ENCODE peak calls at places on chromosome 22, in six cellular contexts. One of them, this sample, is unnamed.

GRCh38 chr22:36430863-36431262 is 43.1 kb upstream of the MYH9 start:
- DNase-seq in gastrocnemius medialis: no peak
- DNase-seq in PC-3: peak
- DNase-seq in GM06990: no peak
- DNase-seq in heart left ventricle: no peak
- DNase-seq in MM.1S: no peak
- DNase-seq in this sample: peak

GRCh38 chr22:49536571-49537131 is 291.0 kb downstream of the BRD1 start:
- DNase-seq in PC-3: no peak
- DNase-seq in GM06990: no peak
- DNase-seq in gastrocnemius medialis: no peak
- DNase-seq in MM.1S: no peak
- DNase-seq in heart left ventricle: peak
- DNase-seq in this sample: no peak

GRCh38 chr22:49439373-49439772 is 388.3 kb downstream of the BRD1 start:
- DNase-seq in gastrocnemius medialis: no peak
- DNase-seq in heart left ventricle: no peak
- DNase-seq in MM.1S: no peak
- DNase-seq in GM06990: no peak
- DNase-seq in PC-3: no peak
- DNase-seq in this sample: no peak

GRCh38 chr22:49155039-49155808 is 672.4 kb downstream of the BRD1 start:
- DNase-seq in PC-3: no peak
- DNase-seq in GM06990: no peak
- DNase-seq in gastrocnemius medialis: no peak
- DNase-seq in MM.1S: no peak
- DNase-seq in heart left ventricle: peak
- DNase-seq in this sample: no peak

GRCh38 chr22:36569999-36570398 is 41.0 kb upstream of the EIF3D start:
- DNase-seq in MM.1S: no peak
- DNase-seq in GM06990: no peak
- DNase-seq in PC-3: no peak
- DNase-seq in heart left ventricle: no peak
- DNase-seq in gastrocnemius medialis: no peak
- DNase-seq in this sample: peak

GRCh38 chr22:44145544-44145943 is 35.2 kb upstream of the PARVG start:
- DNase-seq in gastrocnemius medialis: no peak
- DNase-seq in GM06990: no peak
- DNase-seq in heart left ventricle: peak
- DNase-seq in PC-3: no peak
- DNase-seq in MM.1S: no peak
- DNase-seq in this sample: no peak

GRCh38 chr22:36385491-36386350 is 2.0 kb downstream of the MYH9 start:
- DNase-seq in heart left ventricle: no peak
- DNase-seq in PC-3: peak
- DNase-seq in gastrocnemius medialis: peak
- DNase-seq in MM.1S: peak
- DNase-seq in GM06990: no peak
- DNase-seq in this sample: no peak

GRCh38 chr22:27581688-27582087 is 219.9 kb downstream of the MN1 start:
- DNase-seq in MM.1S: no peak
- DNase-seq in heart left ventricle: peak
- DNase-seq in gastrocnemius medialis: peak
- DNase-seq in GM06990: no peak
- DNase-seq in PC-3: no peak
- DNase-seq in this sample: no peak

GRCh38 chr22:32232447-32232846 is 22.7 kb downstream of the SLC5A4 start:
- DNase-seq in GM06990: no peak
- DNase-seq in heart left ventricle: no peak
- DNase-seq in PC-3: no peak
- DNase-seq in MM.1S: no peak
- DNase-seq in gastrocnemius medialis: no peak
- DNase-seq in this sample: no peak

GRCh38 chr22:29689872-29690213 is 30.0 kb upstream of the CABP7 start:
- DNase-seq in MM.1S: peak
- DNase-seq in GM06990: no peak
- DNase-seq in heart left ventricle: peak
- DNase-seq in gastrocnemius medialis: peak
- DNase-seq in PC-3: peak
- DNase-seq in this sample: peak

GRCh38 chr22:40449676-40450035 is 79.3 kb downstream of the SGSM3 start:
- DNase-seq in gastrocnemius medialis: no peak
- DNase-seq in heart left ventricle: no peak
- DNase-seq in MM.1S: no peak
- DNase-seq in GM06990: no peak
- DNase-seq in PC-3: no peak
- DNase-seq in this sample: peak

GRCh38 chr22:46537221-46537945 is at the start of gene CELSR1:
- DNase-seq in MM.1S: no peak
- DNase-seq in gastrocnemius medialis: no peak
- DNase-seq in heart left ventricle: no peak
- DNase-seq in PC-3: peak
- DNase-seq in GM06990: no peak
- DNase-seq in this sample: no peak

GRCh38 chr22:41966607-41967240 is 2.5 kb upstream of the SEPTIN3 start:
- DNase-seq in PC-3: peak
- DNase-seq in gastrocnemius medialis: no peak
- DNase-seq in heart left ventricle: no peak
- DNase-seq in GM06990: peak
- DNase-seq in MM.1S: peak
- DNase-seq in this sample: peak
- TF ChIP-seq CTCF in PC-3: peak
- TF ChIP-seq CTCF in gastrocnemius medialis: peak
- TF ChIP-seq CTCF in heart left ventricle: peak
- TF ChIP-seq CTCF in GM06990: peak
- TF ChIP-seq CTCF in MM.1S: peak
- TF ChIP-seq CTCF in this sample: peak

GRCh38 chr22:20128902-20129746 is 2.5 kb upstream of the ZDHHC8 start:
- DNase-seq in heart left ventricle: no peak
- DNase-seq in GM06990: no peak
- DNase-seq in gastrocnemius medialis: peak
- DNase-seq in PC-3: peak
- DNase-seq in MM.1S: peak
- DNase-seq in this sample: peak
- TF ChIP-seq CTCF in heart left ventricle: peak
- TF ChIP-seq CTCF in GM06990: peak
- TF ChIP-seq CTCF in gastrocnemius medialis: peak
- TF ChIP-seq CTCF in PC-3: peak
- TF ChIP-seq CTCF in MM.1S: peak
- TF ChIP-seq CTCF in this sample: peak

GRCh38 chr22:20742764-20743163 is 31.1 kb upstream of the SERPIND1 start:
- DNase-seq in GM06990: no peak
- DNase-seq in MM.1S: no peak
- DNase-seq in heart left ventricle: no peak
- DNase-seq in gastrocnemius medialis: no peak
- DNase-seq in PC-3: no peak
- DNase-seq in this sample: no peak
- TF ChIP-seq CTCF in GM06990: no peak
- TF ChIP-seq CTCF in MM.1S: no peak
- TF ChIP-seq CTCF in heart left ventricle: no peak
- TF ChIP-seq CTCF in gastrocnemius medialis: no peak
- TF ChIP-seq CTCF in PC-3: no peak
- TF ChIP-seq CTCF in this sample: no peak

GRCh38 chr22:38136607-38137006 is 26.1 kb upstream of the BAIAP2L2 start:
- DNase-seq in heart left ventricle: no peak
- DNase-seq in MM.1S: no peak
- DNase-seq in gastrocnemius medialis: no peak
- DNase-seq in GM06990: no peak
- DNase-seq in PC-3: no peak
- DNase-seq in this sample: no peak
- TF ChIP-seq CTCF in heart left ventricle: no peak
- TF ChIP-seq CTCF in MM.1S: no peak
- TF ChIP-seq CTCF in gastrocnemius medialis: no peak
- TF ChIP-seq CTCF in GM06990: no peak
- TF ChIP-seq CTCF in PC-3: no peak
- TF ChIP-seq CTCF in this sample: no peak

DNA sequence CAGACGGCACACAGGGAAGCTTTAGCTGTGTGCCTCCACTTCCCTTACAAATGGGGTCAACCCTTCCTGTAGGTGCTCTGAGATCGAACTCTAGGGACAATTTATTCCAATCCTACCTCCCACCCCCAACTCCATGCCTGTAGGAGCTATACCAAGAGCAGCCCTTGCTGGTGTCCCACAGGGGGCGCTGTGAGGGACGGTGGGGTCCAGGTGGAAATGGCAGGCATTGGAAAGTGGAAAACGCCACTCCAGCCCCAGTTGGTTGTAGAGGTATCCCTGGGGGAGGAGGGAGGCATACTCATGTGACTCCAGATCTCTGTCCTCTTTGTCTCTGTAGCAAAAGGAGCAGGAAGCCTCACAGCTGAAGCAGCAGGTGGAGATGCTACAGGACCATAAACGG is 161.3 kb downstream of the MYO18B start:
- DNase-seq in heart left ventricle: no peak
- DNase-seq in MM.1S: no peak
- DNase-seq in GM06990: no peak
- DNase-seq in gastrocnemius medialis: no peak
- DNase-seq in PC-3: no peak
- DNase-seq in this sample: no peak
- TF ChIP-seq CTCF in heart left ventricle: peak
- TF ChIP-seq CTCF in MM.1S: peak
- TF ChIP-seq CTCF in GM06990: peak
- TF ChIP-seq CTCF in gastrocnemius medialis: peak
- TF ChIP-seq CTCF in PC-3: no peak
- TF ChIP-seq CTCF in this sample: no peak

This sample was measured in brain microvascular endothelial cell.